ENCODE peak calls at places on chromosome 6, in nine cellular contexts. D, E, J, K, B, F, G, X and P are unnamed samples. For H3K27me3, the result is how much of the 10 kb centered on the place peaks cover.

GRCh38 chr6:117423754-117424153 is 2.0 kb downstream of the ROS1 start:
- DNase-seq in D (no peak), E (no peak), J (no peak), K (no peak), B (no peak), F (no peak), G (no peak), X (no peak), P (no peak)

GRCh38 chr6:169858293-169858934 is 107.0 kb downstream of the ERMARD start:
- DNase-seq in D (no peak), E (no peak), J (no peak), K (no peak), B (no peak), F (no peak), G (no peak), X (no peak), P (peak)

GRCh38 chr6:24640166-24640565 is 5.8 kb downstream of the KIAA0319 start:
- DNase-seq in D (no peak), E (no peak), J (no peak), K (no peak), B (no peak), F (no peak), G (no peak), X (no peak), P (no peak)

GRCh38 chr6:148054219-148054618 is 288.4 kb upstream of the SASH1 start:
- DNase-seq in D (no peak), E (no peak), J (no peak), K (no peak), B (no peak), F (no peak), G (no peak), X (no peak), P (no peak)

GRCh38 chr6:15715060-15715459 is 52.2 kb upstream of the DTNBP1 start:
- DNase-seq in D (no peak), E (no peak), J (no peak), K (peak), B (no peak), F (no peak), G (no peak), X (peak), P (no peak)

GRCh38 chr6:106037060-106037459 is 49.1 kb upstream of the PRDM1 start:
- DNase-seq in D (no peak), E (no peak), J (no peak), K (no peak), B (no peak), F (peak), G (no peak), X (no peak), P (no peak)

GRCh38 chr6:132962936-132963579 is 148.7 kb downstream of the RPS12 start:
- DNase-seq in D (peak), E (peak), J (peak), K (peak), B (peak), F (peak), G (peak), X (peak), P (peak)

GRCh38 chr6:118630067-118630466 is 21.3 kb downstream of the CEP85L start:
- DNase-seq in D (no peak), E (no peak), J (no peak), K (no peak), B (no peak), F (no peak), G (peak), X (no peak), P (no peak)

GRCh38 chr6:73248192-73248898 is 14.7 kb downstream of the KHDC1 start:
- DNase-seq in D (no peak), E (no peak), J (no peak), K (no peak), B (no peak), F (no peak), G (no peak), X (no peak), P (no peak)

GRCh38 chr6:30124391-30124790 is 11.5 kb upstream of the TRIM31 start:
- DNase-seq in D (no peak), E (no peak), J (no peak), K (no peak), B (no peak), F (no peak), G (no peak), X (peak), P (no peak)

GRCh38 chr6:57173886-57174510 is 1.9 kb downstream of the BAG2 start:
- DNase-seq in D (peak), E (peak), J (no peak), K (peak), B (no peak), F (peak), G (peak), X (no peak), P (no peak)

GRCh38 chr6:161575508-161576254 is 301.8 kb upstream of the AGPAT4 start:
- DNase-seq in D (no peak), E (no peak), J (no peak), K (no peak), B (no peak), F (no peak), G (peak), X (no peak), P (no peak)

GRCh38 chr6:158038291-158039177 is 56.9 kb downstream of the SYNJ2 start:
- DNase-seq in D (no peak), E (no peak), J (no peak), K (no peak), B (no peak), F (no peak), G (no peak), X (no peak), P (no peak)

DNA sequence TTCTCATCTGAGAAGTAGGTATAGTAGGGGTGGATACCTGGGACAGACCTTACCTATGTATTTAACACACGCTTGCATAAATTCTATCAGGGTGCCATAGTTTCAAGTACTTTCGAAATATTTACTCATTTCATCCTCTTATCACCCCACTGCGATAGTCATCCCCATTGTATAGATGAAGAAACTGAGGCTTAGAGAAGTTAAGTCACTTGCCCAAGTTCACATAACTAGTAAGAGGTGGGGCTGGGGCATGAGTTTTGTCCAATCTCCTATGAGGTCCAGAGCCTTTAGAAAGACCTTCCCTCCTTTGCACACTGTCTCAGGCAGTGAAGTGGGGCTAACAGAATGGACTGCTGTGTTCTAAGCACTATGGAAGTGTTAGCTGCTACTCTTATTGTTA is 6.2 kb downstream of the TULP1 start:
- DNase-seq in D (no peak), E (no peak), J (no peak), K (no peak), B (no peak), F (no peak), G (no peak), X (no peak), P (no peak)
- H3K27me3 ChIP-seq in D (under half), E (under half), J (half or more), K (under half), B (under half), F (under half), G (under half), X (under half), P (under half)

DNA sequence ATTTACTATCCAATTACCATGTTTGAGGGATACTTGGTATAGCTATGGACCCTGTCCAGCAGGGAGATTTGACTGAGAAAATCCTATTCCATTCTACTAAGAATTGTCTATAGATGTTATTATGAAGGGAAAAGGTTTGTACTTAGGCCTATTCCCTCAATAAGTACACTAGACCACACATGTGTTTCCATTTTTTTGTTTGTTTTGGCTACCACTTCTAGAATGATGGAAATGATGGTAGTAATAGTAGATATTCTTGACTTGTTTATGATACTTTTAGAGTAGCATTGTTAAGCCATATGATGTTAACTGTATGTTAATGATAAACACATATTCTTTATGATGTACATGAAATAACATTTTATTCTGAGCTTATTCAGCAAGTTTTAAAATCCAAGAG is 144.8 kb downstream of the OGFRL1 start:
- DNase-seq in D (no peak), E (no peak), J (no peak), K (no peak), B (no peak), F (no peak), G (no peak), X (no peak), P (no peak)
- H3K27ac ChIP-seq in D (no peak), E (no peak), J (no peak), K (no peak), B (no peak), F (no peak), G (no peak), X (no peak), P (no peak)

GRCh38 chr6:54647301-54647664 is 199.3 kb upstream of the FAM83B start:
- DNase-seq in D (no peak), E (no peak), J (no peak), K (no peak), B (no peak), F (no peak), G (no peak), X (no peak), P (no peak)

GRCh38 chr6:54646069-54646468 is 200.5 kb upstream of the FAM83B start:
- DNase-seq in D (no peak), E (no peak), J (no peak), K (no peak), B (no peak), F (no peak), G (no peak), X (no peak), P (no peak)

GRCh38 chr6:54640911-54641310 is 205.7 kb upstream of the FAM83B start:
- DNase-seq in D (no peak), E (no peak), J (no peak), K (no peak), B (no peak), F (no peak), G (no peak), X (no peak), P (no peak)

GRCh38 chr6:54646551-54647300 is 199.8 kb upstream of the FAM83B start:
- DNase-seq in D (peak), E (no peak), J (no peak), K (peak), B (no peak), F (no peak), G (no peak), X (no peak), P (no peak)
- H3K27me3 ChIP-seq in D (under half), E (under half), J (under half), K (under half), B (under half), F (under half), G (under half), X (under half), P (under half)

DNA sequence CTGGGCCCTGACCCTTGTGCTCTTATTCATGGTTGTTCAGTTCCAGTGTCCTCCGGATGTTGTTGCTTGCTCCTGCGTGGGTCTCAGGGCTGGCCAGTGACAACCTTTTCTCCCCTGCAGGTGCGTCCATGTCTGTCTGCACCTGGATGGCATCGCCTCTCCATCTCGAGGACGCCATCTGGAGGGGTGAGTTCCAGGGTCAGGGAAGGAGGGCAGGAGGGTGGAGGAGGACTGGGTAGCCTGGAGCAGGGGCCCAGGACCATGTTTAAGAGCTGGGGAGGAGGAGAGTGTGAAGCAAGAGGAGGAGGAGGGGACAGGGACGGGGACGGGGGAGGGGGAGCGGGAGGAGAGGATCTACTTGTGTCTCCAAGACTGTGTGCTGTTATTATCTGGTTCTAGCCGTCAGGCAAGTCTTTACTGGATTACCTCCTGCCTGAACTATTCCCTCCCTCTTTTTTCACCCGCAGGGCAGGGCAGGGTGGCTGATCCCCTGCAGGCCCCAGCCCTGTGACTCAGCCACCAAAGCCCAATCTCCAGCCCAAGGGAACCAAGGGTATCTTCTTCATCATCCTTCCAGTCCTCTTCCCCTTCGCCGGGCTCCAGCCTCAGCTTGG is 32.2 kb upstream of the TULP1 start:
- DNase-seq in D (no peak), E (peak), J (no peak), K (no peak), B (no peak), F (no peak), G (peak), X (no peak), P (no peak)
- H3K27ac ChIP-seq in D (no peak), E (no peak), J (no peak), K (no peak), B (no peak), F (no peak), G (peak), X (no peak), P (no peak)

DNA sequence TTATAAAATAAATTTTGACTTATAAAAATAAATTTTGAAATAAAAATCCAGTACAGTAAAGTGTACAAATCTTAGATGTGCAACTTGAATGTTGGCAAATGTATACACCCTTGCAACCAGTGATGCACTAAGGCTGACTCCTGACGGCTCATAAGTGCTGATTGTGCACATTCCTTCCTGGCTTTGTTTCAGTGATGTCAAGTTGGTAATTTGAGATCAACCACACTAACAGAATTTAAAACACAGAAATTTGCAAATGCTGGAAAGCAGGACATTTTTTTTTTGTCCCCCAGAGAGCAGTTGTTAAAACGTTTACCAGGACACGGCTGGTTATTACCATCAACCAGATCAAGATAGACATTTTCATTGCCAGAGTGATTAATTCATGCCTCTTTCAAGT is 735.6 kb downstream of the RFPL4B start:
- DNase-seq in D (peak), E (no peak), J (no peak), K (peak), B (no peak), F (no peak), G (peak), X (no peak), P (no peak)
- H3K27me3 ChIP-seq in D (under half), E (under half), J (under half), K (under half), B (under half), F (under half), G (under half), X (under half), P (under half)

DNA sequence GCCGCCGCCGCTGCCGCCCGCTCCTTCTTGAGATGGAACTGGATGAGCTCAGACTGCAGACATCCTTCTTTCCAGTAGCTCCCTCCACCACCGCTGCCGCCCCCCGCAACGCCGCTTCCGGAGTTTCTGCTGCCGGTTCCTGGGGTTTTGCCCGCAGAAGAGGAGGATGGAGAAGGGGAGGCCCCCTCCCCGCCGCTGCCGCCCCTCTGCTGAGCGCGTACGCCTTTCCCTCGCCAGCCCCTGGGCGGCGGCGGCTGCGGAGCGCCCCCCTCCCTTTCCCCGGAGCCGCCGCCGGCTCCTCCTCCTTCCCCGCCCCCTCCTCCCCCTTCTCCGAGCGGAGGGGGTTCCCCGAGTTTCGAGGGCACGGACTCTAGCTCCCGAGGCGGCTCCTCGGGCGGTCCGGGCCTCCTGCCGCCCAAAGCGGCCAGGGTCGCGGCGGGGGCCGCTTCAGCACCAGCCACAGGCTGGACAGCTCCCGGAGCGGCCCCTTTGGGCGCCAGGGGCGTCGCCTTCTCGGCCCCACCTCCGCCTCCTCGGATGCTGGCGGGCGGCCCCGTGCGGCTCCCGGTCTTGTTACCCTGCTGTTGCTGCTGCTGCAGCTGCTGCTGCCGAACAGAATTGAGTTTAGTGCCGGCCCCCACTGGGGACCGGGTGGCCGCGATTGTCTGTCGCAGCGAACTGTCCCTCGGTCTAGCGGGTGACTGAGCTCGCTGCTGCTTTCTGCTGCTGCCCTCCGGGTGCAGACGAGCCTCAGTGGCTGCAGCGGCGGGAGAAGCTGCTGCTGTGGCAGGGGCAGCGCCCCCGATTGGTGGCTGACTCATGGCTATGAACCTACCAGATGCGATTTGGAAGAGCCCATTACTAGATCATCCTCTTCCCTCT is 3.1 kb downstream of the MTCL3 start:
- DNase-seq in D (peak), E (peak), J (peak), K (peak), B (peak), F (peak), G (peak), X (peak), P (peak)
- H3K27ac ChIP-seq in D (peak), E (no peak), J (peak), K (no peak), B (no peak), F (peak), G (no peak), X (no peak), P (no peak)

GRCh38 chr6:219019-219570 is 73.2 kb upstream of the DUSP22 start:
- DNase-seq in D (no peak), E (no peak), J (no peak), K (no peak), B (no peak), F (no peak), G (no peak), X (no peak), P (no peak)

GRCh38 chr6:217048-217659 is 75.1 kb upstream of the DUSP22 start:
- DNase-seq in D (no peak), E (peak), J (no peak), K (no peak), B (no peak), F (no peak), G (peak), X (peak), P (peak)

GRCh38 chr6:220312-220711 is 72.0 kb upstream of the DUSP22 start:
- DNase-seq in D (no peak), E (no peak), J (no peak), K (no peak), B (no peak), F (no peak), G (no peak), X (no peak), P (no peak)

GRCh38 chr6:219641-220198 is 72.6 kb upstream of the DUSP22 start:
- DNase-seq in D (peak), E (peak), J (peak), K (peak), B (no peak), F (no peak), G (peak), X (peak), P (peak)

GRCh38 chr6:218153-219018 is 73.9 kb upstream of the DUSP22 start:
- DNase-seq in D (no peak), E (no peak), J (no peak), K (no peak), B (no peak), F (no peak), G (no peak), X (no peak), P (no peak)
- H3K27me3 ChIP-seq in D (under half), E (under half), J (under half), K (under half), B (under half), F (under half), G (under half), X (under half), P (under half)

GRCh38 chr6:26358511-26358981 is 6.5 kb upstream of the BTN3A2 start:
- DNase-seq in D (no peak), E (no peak), J (no peak), K (no peak), B (no peak), F (no peak), G (no peak), X (no peak), P (no peak)
- H3K27ac ChIP-seq in D (no peak), E (no peak), J (no peak), K (no peak), B (no peak), F (no peak), G (no peak), X (no peak), P (no peak)

DNA sequence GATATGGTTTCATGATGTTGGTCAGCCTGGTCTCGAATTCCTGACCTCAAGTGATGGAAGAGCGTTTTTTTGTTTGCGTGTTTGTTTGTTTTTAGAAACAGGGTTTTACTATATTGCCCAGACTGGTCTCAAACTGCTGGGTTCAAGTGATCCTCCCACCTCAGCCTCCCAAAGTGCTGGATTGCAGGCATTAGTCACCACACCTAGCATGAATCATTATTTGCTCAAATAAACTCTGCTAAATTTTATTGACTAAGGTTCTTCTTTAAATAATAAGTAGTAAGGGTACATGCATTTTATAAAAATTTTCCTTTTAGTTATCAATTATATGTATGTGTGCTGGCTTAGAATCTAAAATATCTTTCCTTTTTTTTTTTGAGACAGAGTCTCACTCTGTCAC is 52.9 kb downstream of the ZBTB9 start:
- DNase-seq in D (no peak), E (no peak), J (no peak), K (no peak), B (no peak), F (no peak), G (no peak), X (no peak), P (no peak)
- H3K27me3 ChIP-seq in D (under half), E (under half), J (under half), K (under half), B (under half), F (under half), G (under half), X (under half), P (under half)